ENCODE peak calls at places on chromosome 10, in eight cellular contexts. One of them, this sample, is unnamed.

GRCh38 chr10:75592888-75593643 is 161.6 kb downstream of the LRMDA start:
- DNase-seq in C1 segment of cervical spinal cord: no peak
- DNase-seq in NCI-H1105: no peak
- DNase-seq in GM10248: no peak
- DNase-seq in colonic mucosa: no peak
- DNase-seq in SK-N-DZ: no peak
- DNase-seq in EL: no peak
- DNase-seq in RWPE1: no peak
- DNase-seq in this sample: no peak

GRCh38 chr10:35058686-35059085 is 31.5 kb downstream of the CUL2 start:
- DNase-seq in C1 segment of cervical spinal cord: no peak
- DNase-seq in NCI-H1105: no peak
- DNase-seq in GM10248: no peak
- DNase-seq in colonic mucosa: no peak
- DNase-seq in SK-N-DZ: no peak
- DNase-seq in EL: no peak
- DNase-seq in RWPE1: no peak
- DNase-seq in this sample: no peak

GRCh38 chr10:111281516-111281915 is 204.7 kb downstream of the ADRA2A start:
- DNase-seq in C1 segment of cervical spinal cord: no peak
- DNase-seq in NCI-H1105: no peak
- DNase-seq in GM10248: no peak
- DNase-seq in colonic mucosa: no peak
- DNase-seq in SK-N-DZ: peak
- DNase-seq in EL: peak
- DNase-seq in RWPE1: no peak
- DNase-seq in this sample: peak

GRCh38 chr10:69965919-69966662 is 86.6 kb upstream of the MACROH2A2 start:
- DNase-seq in C1 segment of cervical spinal cord: no peak
- DNase-seq in NCI-H1105: no peak
- DNase-seq in GM10248: no peak
- DNase-seq in colonic mucosa: peak
- DNase-seq in SK-N-DZ: no peak
- DNase-seq in EL: peak
- DNase-seq in RWPE1: no peak
- DNase-seq in this sample: no peak

GRCh38 chr10:76469675-76470074 is 1038.3 kb downstream of the LRMDA start:
- DNase-seq in C1 segment of cervical spinal cord: no peak
- DNase-seq in NCI-H1105: no peak
- DNase-seq in GM10248: no peak
- DNase-seq in colonic mucosa: no peak
- DNase-seq in SK-N-DZ: no peak
- DNase-seq in EL: no peak
- DNase-seq in RWPE1: no peak
- DNase-seq in this sample: no peak

GRCh38 chr10:56319386-56319785 is 41.7 kb downstream of the ZWINT start:
- DNase-seq in C1 segment of cervical spinal cord: no peak
- DNase-seq in NCI-H1105: no peak
- DNase-seq in GM10248: peak
- DNase-seq in colonic mucosa: no peak
- DNase-seq in SK-N-DZ: no peak
- DNase-seq in EL: no peak
- DNase-seq in RWPE1: peak
- DNase-seq in this sample: peak

GRCh38 chr10:97690138-97690537 is 3.1 kb upstream of the AVPI1 start:
- DNase-seq in C1 segment of cervical spinal cord: no peak
- DNase-seq in NCI-H1105: no peak
- DNase-seq in GM10248: no peak
- DNase-seq in colonic mucosa: no peak
- DNase-seq in SK-N-DZ: no peak
- DNase-seq in EL: no peak
- DNase-seq in RWPE1: no peak
- DNase-seq in this sample: no peak

GRCh38 chr10:100014129-100014762 is 4.5 kb upstream of the DNMBP start:
- DNase-seq in C1 segment of cervical spinal cord: no peak
- DNase-seq in NCI-H1105: no peak
- DNase-seq in GM10248: peak
- DNase-seq in colonic mucosa: no peak
- DNase-seq in SK-N-DZ: no peak
- DNase-seq in EL: no peak
- DNase-seq in RWPE1: no peak
- DNase-seq in this sample: no peak

GRCh38 chr10:70669732-70670317 is 2.5 kb upstream of the ADAMTS14 start:
- DNase-seq in C1 segment of cervical spinal cord: no peak
- DNase-seq in NCI-H1105: no peak
- DNase-seq in GM10248: no peak
- DNase-seq in colonic mucosa: no peak
- DNase-seq in SK-N-DZ: no peak
- DNase-seq in EL: no peak
- DNase-seq in RWPE1: no peak
- DNase-seq in this sample: no peak

GRCh38 chr10:926075-926698 is 5.3 kb downstream of the LARP4B start:
- DNase-seq in C1 segment of cervical spinal cord: no peak
- DNase-seq in NCI-H1105: no peak
- DNase-seq in GM10248: no peak
- DNase-seq in colonic mucosa: peak
- DNase-seq in SK-N-DZ: no peak
- DNase-seq in EL: no peak
- DNase-seq in RWPE1: no peak
- DNase-seq in this sample: no peak

GRCh38 chr10:98320476-98321202 is 52.6 kb upstream of the LOXL4 start:
- DNase-seq in C1 segment of cervical spinal cord: no peak
- DNase-seq in NCI-H1105: no peak
- DNase-seq in GM10248: no peak
- DNase-seq in colonic mucosa: no peak
- DNase-seq in SK-N-DZ: peak
- DNase-seq in EL: no peak
- DNase-seq in RWPE1: no peak
- DNase-seq in this sample: no peak

GRCh38 chr10:62812672-62813439 is 3.3 kb downstream of the EGR2 start:
- DNase-seq in C1 segment of cervical spinal cord: no peak
- DNase-seq in NCI-H1105: no peak
- DNase-seq in GM10248: no peak
- DNase-seq in colonic mucosa: no peak
- DNase-seq in SK-N-DZ: no peak
- DNase-seq in EL: no peak
- DNase-seq in RWPE1: no peak
- DNase-seq in this sample: no peak

GRCh38 chr10:18136056-18136916 is 3.9 kb upstream of the CACNB2 start:
- DNase-seq in C1 segment of cervical spinal cord: no peak
- DNase-seq in NCI-H1105: no peak
- DNase-seq in GM10248: no peak
- DNase-seq in colonic mucosa: no peak
- DNase-seq in SK-N-DZ: no peak
- DNase-seq in EL: no peak
- DNase-seq in RWPE1: no peak
- DNase-seq in this sample: no peak

GRCh38 chr10:70324341-70324861 is 40.6 kb upstream of the NPFFR1 start:
- DNase-seq in C1 segment of cervical spinal cord: no peak
- DNase-seq in NCI-H1105: no peak
- DNase-seq in GM10248: peak
- DNase-seq in colonic mucosa: no peak
- DNase-seq in SK-N-DZ: no peak
- DNase-seq in EL: no peak
- DNase-seq in RWPE1: no peak
- DNase-seq in this sample: no peak

GRCh38 chr10:11598749-11599396 is 12.6 kb downstream of the USP6NL start:
- DNase-seq in C1 segment of cervical spinal cord: no peak
- DNase-seq in NCI-H1105: no peak
- DNase-seq in GM10248: no peak
- DNase-seq in colonic mucosa: no peak
- DNase-seq in SK-N-DZ: no peak
- DNase-seq in EL: no peak
- DNase-seq in RWPE1: no peak
- DNase-seq in this sample: no peak

GRCh38 chr10:125343118-125343752 is 182.9 kb upstream of the CTBP2 start:
- DNase-seq in C1 segment of cervical spinal cord: no peak
- DNase-seq in NCI-H1105: no peak
- DNase-seq in GM10248: no peak
- DNase-seq in colonic mucosa: peak
- DNase-seq in SK-N-DZ: no peak
- DNase-seq in EL: peak
- DNase-seq in RWPE1: peak
- DNase-seq in this sample: peak

GRCh38 chr10:29783211-29783947 is 148.6 kb upstream of the SVIL start:
- DNase-seq in C1 segment of cervical spinal cord: no peak
- DNase-seq in NCI-H1105: no peak
- DNase-seq in GM10248: no peak
- DNase-seq in colonic mucosa: no peak
- DNase-seq in SK-N-DZ: no peak
- DNase-seq in EL: no peak
- DNase-seq in RWPE1: no peak
- DNase-seq in this sample: no peak

GRCh38 chr10:119042169-119042568 is 12.7 kb downstream of the NANOS1 start:
- DNase-seq in C1 segment of cervical spinal cord: no peak
- DNase-seq in NCI-H1105: no peak
- DNase-seq in GM10248: no peak
- DNase-seq in colonic mucosa: no peak
- DNase-seq in SK-N-DZ: no peak
- DNase-seq in EL: no peak
- DNase-seq in RWPE1: no peak
- DNase-seq in this sample: no peak

GRCh38 chr10:66378117-66378876 is 547.5 kb upstream of the LRRTM3 start:
- DNase-seq in C1 segment of cervical spinal cord: no peak
- DNase-seq in NCI-H1105: no peak
- DNase-seq in GM10248: no peak
- DNase-seq in colonic mucosa: no peak
- DNase-seq in SK-N-DZ: no peak
- DNase-seq in EL: peak
- DNase-seq in RWPE1: no peak
- DNase-seq in this sample: no peak

GRCh38 chr10:6843477-6843876 is 263.4 kb upstream of the PRKCQ start:
- DNase-seq in C1 segment of cervical spinal cord: no peak
- DNase-seq in NCI-H1105: no peak
- DNase-seq in GM10248: no peak
- DNase-seq in colonic mucosa: no peak
- DNase-seq in SK-N-DZ: no peak
- DNase-seq in EL: no peak
- DNase-seq in RWPE1: no peak
- DNase-seq in this sample: no peak

GRCh38 chr10:95841711-95842498 is 65.9 kb upstream of the CC2D2B start:
- DNase-seq in C1 segment of cervical spinal cord: no peak
- DNase-seq in NCI-H1105: peak
- DNase-seq in GM10248: peak
- DNase-seq in colonic mucosa: peak
- DNase-seq in SK-N-DZ: peak
- DNase-seq in EL: peak
- DNase-seq in RWPE1: peak
- DNase-seq in this sample: peak

GRCh38 chr10:119139464-119140067 is 25.9 kb downstream of the SFXN4 start:
- DNase-seq in C1 segment of cervical spinal cord: no peak
- DNase-seq in NCI-H1105: no peak
- DNase-seq in GM10248: peak
- DNase-seq in colonic mucosa: peak
- DNase-seq in SK-N-DZ: no peak
- DNase-seq in EL: peak
- DNase-seq in RWPE1: peak
- DNase-seq in this sample: no peak

GRCh38 chr10:21849624-21850023 is 153.9 kb downstream of the DNAJC1 start:
- DNase-seq in C1 segment of cervical spinal cord: no peak
- DNase-seq in NCI-H1105: no peak
- DNase-seq in GM10248: no peak
- DNase-seq in colonic mucosa: no peak
- DNase-seq in SK-N-DZ: no peak
- DNase-seq in EL: no peak
- DNase-seq in RWPE1: no peak
- DNase-seq in this sample: no peak

GRCh38 chr10:128067691-128068397 is 58.4 kb downstream of the MKI67 start:
- DNase-seq in C1 segment of cervical spinal cord: no peak
- DNase-seq in NCI-H1105: no peak
- DNase-seq in GM10248: no peak
- DNase-seq in colonic mucosa: no peak
- DNase-seq in SK-N-DZ: no peak
- DNase-seq in EL: no peak
- DNase-seq in RWPE1: no peak
- DNase-seq in this sample: no peak

This sample was measured in RKO.